ENCODE peak calls at places on chromosomes 3 and 15, in five cellular contexts. One of them, this sample, is unnamed.

GRCh38 chr3:162742159-162742717 is 1245.6 kb downstream of the OTOL1 start:
- DNase-seq in stimulated activated CD4-positive, alpha-beta T cell treated with anti-CD3 and anti-CD28 coated beads, TNF-alpha, amount 100 ng/mL, for 24 hours: no peak
- DNase-seq in lung: no peak
- DNase-seq in posterior cingulate gyrus: no peak
- DNase-seq in SK-N-SH: peak; percentile 9
- DNase-seq in this sample: no peak

GRCh38 chr3:52636673-52637072 is 49.0 kb downstream of the PBRM1 start:
- DNase-seq in stimulated activated CD4-positive, alpha-beta T cell treated with anti-CD3 and anti-CD28 coated beads, TNF-alpha, amount 100 ng/mL, for 24 hours: no peak
- DNase-seq in lung: no peak
- DNase-seq in posterior cingulate gyrus: no peak
- DNase-seq in SK-N-SH: peak; percentile 22
- DNase-seq in this sample: no peak

GRCh38 chr3:43163895-43164493 is 58.1 kb upstream of the POMGNT2 start:
- DNase-seq in stimulated activated CD4-positive, alpha-beta T cell treated with anti-CD3 and anti-CD28 coated beads, TNF-alpha, amount 100 ng/mL, for 24 hours: no peak
- DNase-seq in lung: peak; percentile 17
- DNase-seq in posterior cingulate gyrus: no peak
- DNase-seq in SK-N-SH: no peak
- DNase-seq in this sample: no peak

GRCh38 chr3:72829701-72830100 is 18.5 kb downstream of the SHQ1 start:
- DNase-seq in stimulated activated CD4-positive, alpha-beta T cell treated with anti-CD3 and anti-CD28 coated beads, TNF-alpha, amount 100 ng/mL, for 24 hours: no peak
- DNase-seq in lung: no peak
- DNase-seq in posterior cingulate gyrus: no peak
- DNase-seq in SK-N-SH: no peak
- DNase-seq in this sample: no peak

GRCh38 chr3:186487037-186487436 is 57.1 kb downstream of the CRYGS start:
- DNase-seq in stimulated activated CD4-positive, alpha-beta T cell treated with anti-CD3 and anti-CD28 coated beads, TNF-alpha, amount 100 ng/mL, for 24 hours: no peak
- DNase-seq in lung: no peak
- DNase-seq in posterior cingulate gyrus: no peak
- DNase-seq in SK-N-SH: no peak
- DNase-seq in this sample: no peak

GRCh38 chr15:25694238-25694584 is 168.9 kb downstream of the ATP10A start:
- DNase-seq in stimulated activated CD4-positive, alpha-beta T cell treated with anti-CD3 and anti-CD28 coated beads, TNF-alpha, amount 100 ng/mL, for 24 hours: no peak
- DNase-seq in lung: no peak
- DNase-seq in posterior cingulate gyrus: no peak
- DNase-seq in SK-N-SH: no peak
- DNase-seq in this sample: no peak

GRCh38 chr15:100093211-100094126 is 248.3 kb downstream of the ADAMTS17 start:
- DNase-seq in stimulated activated CD4-positive, alpha-beta T cell treated with anti-CD3 and anti-CD28 coated beads, TNF-alpha, amount 100 ng/mL, for 24 hours: no peak
- DNase-seq in lung: peak; percentile 27
- DNase-seq in posterior cingulate gyrus: no peak
- DNase-seq in SK-N-SH: no peak
- DNase-seq in this sample: no peak

GRCh38 chr15:100767002-100767825 is 112.4 kb upstream of the ALDH1A3 start:
- DNase-seq in stimulated activated CD4-positive, alpha-beta T cell treated with anti-CD3 and anti-CD28 coated beads, TNF-alpha, amount 100 ng/mL, for 24 hours: no peak
- DNase-seq in lung: no peak
- DNase-seq in posterior cingulate gyrus: no peak
- DNase-seq in SK-N-SH: peak; percentile 25
- DNase-seq in this sample: no peak

GRCh38 chr3:141414141-141414689 is 45.9 kb downstream of the ZBTB38 start:
- DNase-seq in stimulated activated CD4-positive, alpha-beta T cell treated with anti-CD3 and anti-CD28 coated beads, TNF-alpha, amount 100 ng/mL, for 24 hours: no peak
- DNase-seq in lung: no peak
- DNase-seq in posterior cingulate gyrus: no peak
- DNase-seq in SK-N-SH: no peak
- DNase-seq in this sample: no peak

GRCh38 chr3:44914936-44915335 is 40.5 kb downstream of the TGM4 start:
- DNase-seq in stimulated activated CD4-positive, alpha-beta T cell treated with anti-CD3 and anti-CD28 coated beads, TNF-alpha, amount 100 ng/mL, for 24 hours: no peak
- DNase-seq in lung: no peak
- DNase-seq in posterior cingulate gyrus: no peak
- DNase-seq in SK-N-SH: peak; percentile 45
- DNase-seq in this sample: no peak

GRCh38 chr3:105448338-105448982 is 81.8 kb downstream of the ALCAM start:
- DNase-seq in stimulated activated CD4-positive, alpha-beta T cell treated with anti-CD3 and anti-CD28 coated beads, TNF-alpha, amount 100 ng/mL, for 24 hours: no peak
- DNase-seq in lung: no peak
- DNase-seq in posterior cingulate gyrus: peak; percentile 73
- DNase-seq in SK-N-SH: peak; percentile 51
- DNase-seq in this sample: no peak

GRCh38 chr15:101013769-101014223 is 94.6 kb downstream of the LRRK1 start:
- DNase-seq in stimulated activated CD4-positive, alpha-beta T cell treated with anti-CD3 and anti-CD28 coated beads, TNF-alpha, amount 100 ng/mL, for 24 hours: no peak
- DNase-seq in lung: peak; percentile 27
- DNase-seq in posterior cingulate gyrus: no peak
- DNase-seq in SK-N-SH: no peak
- DNase-seq in this sample: no peak

GRCh38 chr3:16697437-16698258 is 92.4 kb upstream of the DAZL start:
- DNase-seq in stimulated activated CD4-positive, alpha-beta T cell treated with anti-CD3 and anti-CD28 coated beads, TNF-alpha, amount 100 ng/mL, for 24 hours: no peak
- DNase-seq in lung: no peak
- DNase-seq in posterior cingulate gyrus: no peak
- DNase-seq in SK-N-SH: no peak
- DNase-seq in this sample: no peak

GRCh38 chr3:11554236-11554610 is 89.5 kb downstream of the VGLL4 start:
- DNase-seq in stimulated activated CD4-positive, alpha-beta T cell treated with anti-CD3 and anti-CD28 coated beads, TNF-alpha, amount 100 ng/mL, for 24 hours: no peak
- DNase-seq in lung: no peak
- DNase-seq in posterior cingulate gyrus: no peak
- DNase-seq in SK-N-SH: no peak
- DNase-seq in this sample: no peak

GRCh38 chr15:47993051-47993450 is 127.7 kb upstream of the SLC24A5 start:
- DNase-seq in stimulated activated CD4-positive, alpha-beta T cell treated with anti-CD3 and anti-CD28 coated beads, TNF-alpha, amount 100 ng/mL, for 24 hours: no peak
- DNase-seq in lung: no peak
- DNase-seq in posterior cingulate gyrus: no peak
- DNase-seq in SK-N-SH: peak; percentile 45
- DNase-seq in this sample: no peak

GRCh38 chr3:54257114-54257513 is 134.8 kb downstream of the CACNA2D3 start:
- DNase-seq in stimulated activated CD4-positive, alpha-beta T cell treated with anti-CD3 and anti-CD28 coated beads, TNF-alpha, amount 100 ng/mL, for 24 hours: no peak
- DNase-seq in lung: no peak
- DNase-seq in posterior cingulate gyrus: no peak
- DNase-seq in SK-N-SH: no peak
- DNase-seq in this sample: no peak

GRCh38 chr3:192042116-192042515 is 581.2 kb downstream of the PYDC2 start:
- DNase-seq in stimulated activated CD4-positive, alpha-beta T cell treated with anti-CD3 and anti-CD28 coated beads, TNF-alpha, amount 100 ng/mL, for 24 hours: no peak
- DNase-seq in lung: no peak
- DNase-seq in posterior cingulate gyrus: no peak
- DNase-seq in SK-N-SH: no peak
- DNase-seq in this sample: no peak

GRCh38 chr3:177824190-177824786 is 627.0 kb upstream of the TBL1XR1 start:
- DNase-seq in stimulated activated CD4-positive, alpha-beta T cell treated with anti-CD3 and anti-CD28 coated beads, TNF-alpha, amount 100 ng/mL, for 24 hours: no peak
- DNase-seq in lung: peak; percentile 66
- DNase-seq in posterior cingulate gyrus: no peak
- DNase-seq in SK-N-SH: peak; percentile 65
- DNase-seq in this sample: no peak

GRCh38 chr3:50154840-50155490 is at the start of gene SEMA3F:
- DNase-seq in stimulated activated CD4-positive, alpha-beta T cell treated with anti-CD3 and anti-CD28 coated beads, TNF-alpha, amount 100 ng/mL, for 24 hours: peak; percentile 45
- DNase-seq in lung: peak; percentile 54
- DNase-seq in posterior cingulate gyrus: peak; percentile 24
- DNase-seq in SK-N-SH: peak; percentile 96
- DNase-seq in this sample: no peak

GRCh38 chr3:4976109-4976508 is 3.1 kb upstream of the BHLHE40 start:
- DNase-seq in stimulated activated CD4-positive, alpha-beta T cell treated with anti-CD3 and anti-CD28 coated beads, TNF-alpha, amount 100 ng/mL, for 24 hours: no peak
- DNase-seq in lung: peak; percentile 73
- DNase-seq in posterior cingulate gyrus: no peak
- DNase-seq in SK-N-SH: peak; percentile 56
- DNase-seq in this sample: no peak

GRCh38 chr3:50532062-50532705 is 28.8 kb upstream of the CACNA2D2 start:
- DNase-seq in stimulated activated CD4-positive, alpha-beta T cell treated with anti-CD3 and anti-CD28 coated beads, TNF-alpha, amount 100 ng/mL, for 24 hours: no peak
- DNase-seq in lung: no peak
- DNase-seq in posterior cingulate gyrus: no peak
- DNase-seq in SK-N-SH: no peak
- DNase-seq in this sample: no peak

GRCh38 chr3:114675104-114675503 is 381.3 kb downstream of the TIGIT start:
- DNase-seq in stimulated activated CD4-positive, alpha-beta T cell treated with anti-CD3 and anti-CD28 coated beads, TNF-alpha, amount 100 ng/mL, for 24 hours: no peak
- DNase-seq in lung: no peak
- DNase-seq in posterior cingulate gyrus: no peak
- DNase-seq in SK-N-SH: no peak
- DNase-seq in this sample: no peak

GRCh38 chr3:12981631-12982265 is 91.5 kb downstream of the IQSEC1 start:
- DNase-seq in stimulated activated CD4-positive, alpha-beta T cell treated with anti-CD3 and anti-CD28 coated beads, TNF-alpha, amount 100 ng/mL, for 24 hours: no peak
- DNase-seq in lung: no peak
- DNase-seq in posterior cingulate gyrus: no peak
- DNase-seq in SK-N-SH: no peak
- DNase-seq in this sample: no peak

GRCh38 chr15:22810735-22811338 is 24.4 kb downstream of the NIPA1 start:
- DNase-seq in stimulated activated CD4-positive, alpha-beta T cell treated with anti-CD3 and anti-CD28 coated beads, TNF-alpha, amount 100 ng/mL, for 24 hours: no peak
- DNase-seq in lung: no peak
- DNase-seq in posterior cingulate gyrus: no peak
- DNase-seq in SK-N-SH: no peak
- DNase-seq in this sample: no peak

GRCh38 chr15:100718075-100718980 is 115.9 kb downstream of the ASB7 start:
- DNase-seq in stimulated activated CD4-positive, alpha-beta T cell treated with anti-CD3 and anti-CD28 coated beads, TNF-alpha, amount 100 ng/mL, for 24 hours: no peak
- DNase-seq in lung: peak; percentile 28
- DNase-seq in posterior cingulate gyrus: no peak
- DNase-seq in SK-N-SH: no peak
- DNase-seq in this sample: no peak

GRCh38 chr3:81580399-81580798 is 181.0 kb downstream of the GBE1 start:
- DNase-seq in stimulated activated CD4-positive, alpha-beta T cell treated with anti-CD3 and anti-CD28 coated beads, TNF-alpha, amount 100 ng/mL, for 24 hours: no peak
- DNase-seq in lung: no peak
- DNase-seq in posterior cingulate gyrus: no peak
- DNase-seq in SK-N-SH: no peak
- DNase-seq in this sample: no peak

GRCh38 chr15:22939051-22939450 is 41.1 kb downstream of the CYFIP1 start:
- DNase-seq in stimulated activated CD4-positive, alpha-beta T cell treated with anti-CD3 and anti-CD28 coated beads, TNF-alpha, amount 100 ng/mL, for 24 hours: no peak
- DNase-seq in lung: no peak
- DNase-seq in posterior cingulate gyrus: peak; percentile 47
- DNase-seq in SK-N-SH: no peak
- DNase-seq in this sample: no peak

GRCh38 chr3:50321146-50321843 is 1.2 kb downstream of the HYAL2 start:
- DNase-seq in stimulated activated CD4-positive, alpha-beta T cell treated with anti-CD3 and anti-CD28 coated beads, TNF-alpha, amount 100 ng/mL, for 24 hours: peak; percentile 65
- DNase-seq in lung: peak; percentile 88
- DNase-seq in posterior cingulate gyrus: peak; percentile 90
- DNase-seq in SK-N-SH: peak; percentile 96
- DNase-seq in this sample: no peak

GRCh38 chr15:31740203-31740602 is 290.1 kb upstream of the CHRNA7 start:
- DNase-seq in stimulated activated CD4-positive, alpha-beta T cell treated with anti-CD3 and anti-CD28 coated beads, TNF-alpha, amount 100 ng/mL, for 24 hours: no peak
- DNase-seq in lung: no peak
- DNase-seq in posterior cingulate gyrus: peak; percentile 52
- DNase-seq in SK-N-SH: no peak
- DNase-seq in this sample: no peak

GRCh38 chr15:76146808-76147207 is 87.0 kb downstream of the TMEM266 start:
- DNase-seq in stimulated activated CD4-positive, alpha-beta T cell treated with anti-CD3 and anti-CD28 coated beads, TNF-alpha, amount 100 ng/mL, for 24 hours: no peak
- DNase-seq in lung: no peak
- DNase-seq in posterior cingulate gyrus: no peak
- DNase-seq in SK-N-SH: no peak
- DNase-seq in this sample: no peak

GRCh38 chr3:14386254-14386653 is 16.2 kb upstream of the SLC6A6 start:
- DNase-seq in stimulated activated CD4-positive, alpha-beta T cell treated with anti-CD3 and anti-CD28 coated beads, TNF-alpha, amount 100 ng/mL, for 24 hours: no peak
- DNase-seq in lung: no peak
- DNase-seq in posterior cingulate gyrus: no peak
- DNase-seq in SK-N-SH: no peak
- DNase-seq in this sample: no peak

GRCh38 chr3:136428167-136428566 is 178.0 kb downstream of the PCCB start:
- DNase-seq in stimulated activated CD4-positive, alpha-beta T cell treated with anti-CD3 and anti-CD28 coated beads, TNF-alpha, amount 100 ng/mL, for 24 hours: no peak
- DNase-seq in lung: no peak
- DNase-seq in posterior cingulate gyrus: no peak
- DNase-seq in SK-N-SH: peak; percentile 18
- DNase-seq in this sample: no peak

GRCh38 chr3:146250449-146251382 is at the start of gene PLSCR4:
- DNase-seq in stimulated activated CD4-positive, alpha-beta T cell treated with anti-CD3 and anti-CD28 coated beads, TNF-alpha, amount 100 ng/mL, for 24 hours: no peak
- DNase-seq in lung: peak; percentile 74
- DNase-seq in posterior cingulate gyrus: peak; percentile 12
- DNase-seq in SK-N-SH: peak; percentile 19
- DNase-seq in this sample: no peak

GRCh38 chr3:149620291-149621020 is 37.4 kb downstream of the WWTR1 start:
- DNase-seq in stimulated activated CD4-positive, alpha-beta T cell treated with anti-CD3 and anti-CD28 coated beads, TNF-alpha, amount 100 ng/mL, for 24 hours: no peak
- DNase-seq in lung: no peak
- DNase-seq in posterior cingulate gyrus: no peak
- DNase-seq in SK-N-SH: no peak
- DNase-seq in this sample: no peak

GRCh38 chr3:115227461-115227860 is 80.4 kb upstream of the ZBTB20 start:
- DNase-seq in stimulated activated CD4-positive, alpha-beta T cell treated with anti-CD3 and anti-CD28 coated beads, TNF-alpha, amount 100 ng/mL, for 24 hours: no peak
- DNase-seq in lung: no peak
- DNase-seq in posterior cingulate gyrus: no peak
- DNase-seq in SK-N-SH: no peak
- DNase-seq in this sample: no peak